ENCODE peak calls at places on chromosomes 6 and 20, in eight cellular contexts. Z is epithelial cell of esophagus, H is tibial artery, V is NCI-H1092 treated with DMSO at 0.1 percent for 48 hours, U is NB4, Y is H7, A is astrocyte of the spinal cord, E is heart right ventricle. W is an unnamed sample.

GRCh38 chr20:760751-761417 is 7.4 kb downstream of the SLC52A3 start:
- DNase-seq in Z (peak; percentile 18), H (no peak), A (no peak), Y (peak; percentile 94), E (peak; percentile 21), U (peak; percentile 57), V (no peak), W (peak; percentile 92)

GRCh38 chr6:17987576-17988421 is at the start of gene KIF13A:
- DNase-seq in E (peak; percentile 81), V (peak; percentile 82), A (peak; percentile 67), Z (peak; percentile 54), H (peak; percentile 64), U (peak; percentile 55), Y (peak; percentile 91), W (peak; percentile 61)

GRCh38 chr6:79520534-79520933 is 16.7 kb downstream of the LCA5 start:
- DNase-seq in Z (no peak), V (no peak), E (no peak), A (no peak), Y (no peak), U (no peak), H (no peak), W (no peak)

GRCh38 chr20:46011631-46012482 is 3.1 kb downstream of the MMP9 start:
- DNase-seq in Y (peak; percentile 96), Z (peak; percentile 72), E (peak; percentile 47), H (no peak), U (peak; percentile 57), A (no peak), V (no peak), W (peak; percentile 99)

GRCh38 chr6:29251741-29252140 is 49.8 kb upstream of the OR14J1 start:
- DNase-seq in Z (no peak), E (no peak), Y (no peak), A (no peak), U (no peak), V (no peak), H (no peak), W (no peak)

GRCh38 chr20:16621435-16622141 is 48.3 kb upstream of the KIF16B start:
- DNase-seq in Z (no peak), E (no peak), H (no peak), V (no peak), Y (no peak), U (no peak), A (no peak), W (peak; percentile 57)

GRCh38 chr6:143157146-143157545 is 96.5 kb downstream of the AIG1 start:
- DNase-seq in A (no peak), U (no peak), Y (no peak), Z (peak; percentile 17), V (no peak), H (no peak), E (no peak), W (peak; percentile 34)

GRCh38 chr6:143634486-143634885 is 43.3 kb upstream of the PHACTR2 start:
- DNase-seq in A (no peak), E (no peak), U (no peak), V (no peak), Z (peak; percentile 90), H (no peak), Y (no peak), W (no peak)

GRCh38 chr6:6916598-6916997 is 191.2 kb upstream of the RREB1 start:
- DNase-seq in E (no peak), H (no peak), A (no peak), V (no peak), U (peak; percentile 65), Y (no peak), Z (no peak), W (peak; percentile 45)

GRCh38 chr6:26251354-26252081 is 113.5 kb upstream of the BTN3A2 start:
- DNase-seq in V (peak; percentile 85), H (no peak), E (peak; percentile 23), Z (peak; percentile 91), U (peak; percentile 98), Y (peak; percentile 80), A (peak; percentile 96), W (peak; percentile 95)